ENCODE peak calls at places on chromosomes 11 and 22, in five cellular contexts. C, H, I, R and X are unnamed samples.

GRCh38 chr11:119726585-119727522 is 2.1 kb downstream of the NECTIN1 start:
- DNase-seq in C (no peak), H (no peak), I (no peak), R (no peak), X (no peak)

GRCh38 chr11:28981331-28981865 is 873.2 kb downstream of the METTL15 start:
- DNase-seq in C (no peak), H (no peak), I (no peak), R (no peak), X (no peak)

GRCh38 chr22:50032941-50033601 is 20.5 kb upstream of the IL17REL start:
- DNase-seq in C (no peak), H (no peak), I (no peak), R (no peak), X (no peak)

GRCh38 chr22:38766076-38766777 is 10.4 kb upstream of the SUN2 start:
- DNase-seq in C (no peak), H (no peak), I (peak; percentile 35), R (peak; percentile 44), X (peak; percentile 27)

GRCh38 chr11:125955856-125956255 is 10.0 kb downstream of the VSIG10L2 start:
- DNase-seq in C (no peak), H (no peak), I (no peak), R (no peak), X (no peak)

GRCh38 chr11:31817054-31817620 is 6.0 kb upstream of the PAX6 start:
- DNase-seq in C (no peak), H (no peak), I (no peak), R (no peak), X (no peak)

GRCh38 chr22:21451545-21452520 is 15.4 kb upstream of the TMEM191C start:
- DNase-seq in C (no peak), H (no peak), I (no peak), R (no peak), X (no peak)

GRCh38 chr22:35053060-35053835 is 12.7 kb upstream of the ISX start:
- DNase-seq in C (no peak), H (peak; percentile 25), I (peak; percentile 21), R (no peak), X (no peak)

GRCh38 chr11:64004590-64004984 is 18.3 kb downstream of the OTUB1 start:
- DNase-seq in C (no peak), H (no peak), I (no peak), R (no peak), X (no peak)

GRCh38 chr11:60970890-60971289 is 590 bp upstream of the CD6 start:
- DNase-seq in C (no peak), H (no peak), I (no peak), R (no peak), X (no peak)

GRCh38 chr11:21975242-21975641 is 217.6 kb upstream of the ANO5 start:
- DNase-seq in C (no peak), H (no peak), I (no peak), R (no peak), X (no peak)

GRCh38 chr11:2229713-2230297 is 40.6 kb downstream of the ASCL2 start:
- DNase-seq in C (no peak), H (no peak), I (no peak), R (no peak), X (no peak)

GRCh38 chr22:37032535-37033460 is 13.3 kb downstream of the MPST start:
- DNase-seq in C (no peak), H (no peak), I (no peak), R (no peak), X (no peak)

GRCh38 chr11:110128161-110128560 is 35.0 kb downstream of the ZC3H12C start:
- DNase-seq in C (no peak), H (no peak), I (no peak), R (no peak), X (no peak)

GRCh38 chr11:416051-416756 is 1.4 kb upstream of the SIGIRR start:
- DNase-seq in C (no peak), H (no peak), I (peak; percentile 37), R (no peak), X (no peak)

GRCh38 chr22:44348963-44349950 is 36.5 kb upstream of the SHISAL1 start:
- DNase-seq in C (no peak), H (no peak), I (no peak), R (no peak), X (no peak)

GRCh38 chr22:20531404-20532181 is 24.2 kb downstream of the MED15 start:
- DNase-seq in C (no peak), H (no peak), I (no peak), R (no peak), X (no peak)

GRCh38 chr22:46047841-46048595 is 71.1 kb upstream of the WNT7B start:
- DNase-seq in C (no peak), H (no peak), I (no peak), R (no peak), X (no peak)

GRCh38 chr22:50688448-50688847 is 15.8 kb downstream of the SHANK3 start:
- DNase-seq in C (no peak), H (no peak), I (no peak), R (peak; percentile 2), X (no peak)